ENCODE peak calls at places on chromosomes 16 and 17, in four cellular contexts. One of them, this sample, is unnamed.

GRCh38 chr17:28811594-28812135 is 30.9 kb downstream of the FAM222B start:
- DNase-seq in H1: no peak
- DNase-seq in CD8-positive, alpha-beta T cell: no peak
- DNase-seq in fibroblast of pulmonary artery: peak
- DNase-seq in this sample: peak

GRCh38 chr17:66207936-66208335 is 16.0 kb upstream of the CEP112 start:
- DNase-seq in CD8-positive, alpha-beta T cell: no peak
- DNase-seq in fibroblast of pulmonary artery: no peak
- DNase-seq in H1: no peak
- DNase-seq in this sample: no peak

GRCh38 chr17:74435775-74436359 is 4.0 kb downstream of the GPRC5C start:
- DNase-seq in H1: no peak
- DNase-seq in fibroblast of pulmonary artery: no peak
- DNase-seq in CD8-positive, alpha-beta T cell: no peak
- DNase-seq in this sample: no peak

GRCh38 chr16:84887207-84887606 is 67.4 kb downstream of the CRISPLD2 start:
- DNase-seq in fibroblast of pulmonary artery: no peak
- DNase-seq in H1: no peak
- DNase-seq in CD8-positive, alpha-beta T cell: no peak
- DNase-seq in this sample: no peak

GRCh38 chr17:65558683-65559311 is 2.7 kb downstream of the AXIN2 start:
- DNase-seq in H1: no peak
- DNase-seq in fibroblast of pulmonary artery: no peak
- DNase-seq in CD8-positive, alpha-beta T cell: no peak
- DNase-seq in this sample: no peak

GRCh38 chr17:74892013-74892841 is 1.2 kb downstream of the FADS6 start:
- DNase-seq in CD8-positive, alpha-beta T cell: no peak
- DNase-seq in H1: no peak
- DNase-seq in fibroblast of pulmonary artery: no peak
- DNase-seq in this sample: no peak

GRCh38 chr17:73769480-73769879 is 125.2 kb upstream of the SDK2 start:
- DNase-seq in fibroblast of pulmonary artery: no peak
- DNase-seq in H1: no peak
- DNase-seq in CD8-positive, alpha-beta T cell: no peak
- DNase-seq in this sample: no peak

GRCh38 chr17:61770043-61770442 is 93.3 kb downstream of the BRIP1 start:
- DNase-seq in fibroblast of pulmonary artery: no peak
- DNase-seq in H1: no peak
- DNase-seq in CD8-positive, alpha-beta T cell: no peak
- DNase-seq in this sample: no peak

GRCh38 chr16:10322723-10323527 is 62.9 kb upstream of the ATF7IP2 start:
- DNase-seq in H1: no peak
- DNase-seq in fibroblast of pulmonary artery: no peak
- DNase-seq in CD8-positive, alpha-beta T cell: no peak
- DNase-seq in this sample: no peak

GRCh38 chr17:77374170-77374936 is 233.6 kb downstream of the SEC14L1 start:
- DNase-seq in fibroblast of pulmonary artery: peak
- DNase-seq in CD8-positive, alpha-beta T cell: peak
- DNase-seq in H1: peak
- DNase-seq in this sample: peak

GRCh38 chr17:50133769-50134099 is 3.8 kb upstream of the SAMD14 start:
- DNase-seq in CD8-positive, alpha-beta T cell: no peak
- DNase-seq in fibroblast of pulmonary artery: no peak
- DNase-seq in H1: no peak
- DNase-seq in this sample: no peak

GRCh38 chr16:56505174-56505573 is 14.7 kb downstream of the BBS2 start:
- DNase-seq in CD8-positive, alpha-beta T cell: no peak
- DNase-seq in H1: no peak
- DNase-seq in fibroblast of pulmonary artery: no peak
- DNase-seq in this sample: no peak

GRCh38 chr17:17041018-17041521 is 1.2 kb upstream of the MPRIP start:
- DNase-seq in H1: no peak
- DNase-seq in CD8-positive, alpha-beta T cell: no peak
- DNase-seq in fibroblast of pulmonary artery: no peak
- DNase-seq in this sample: no peak

GRCh38 chr16:27721548-27722265 is 171.8 kb downstream of the KATNIP start:
- DNase-seq in H1: no peak
- DNase-seq in fibroblast of pulmonary artery: peak
- DNase-seq in CD8-positive, alpha-beta T cell: no peak
- DNase-seq in this sample: no peak

GRCh38 chr17:69441179-69441578 is 26.7 kb downstream of the MAP2K6 start:
- DNase-seq in CD8-positive, alpha-beta T cell: no peak
- DNase-seq in H1: no peak
- DNase-seq in fibroblast of pulmonary artery: no peak
- DNase-seq in this sample: no peak

GRCh38 chr17:83173997-83174858 is 94.8 kb downstream of the METRNL start:
- DNase-seq in CD8-positive, alpha-beta T cell: no peak
- DNase-seq in H1: no peak
- DNase-seq in fibroblast of pulmonary artery: no peak
- DNase-seq in this sample: no peak

GRCh38 chr16:81902025-81902424 is 109.2 kb downstream of the SDR42E1 start:
- DNase-seq in H1: no peak
- DNase-seq in fibroblast of pulmonary artery: no peak
- DNase-seq in CD8-positive, alpha-beta T cell: no peak
- DNase-seq in this sample: no peak

GRCh38 chr17:27384261-27384701 is 72.0 kb upstream of the KSR1 start:
- DNase-seq in fibroblast of pulmonary artery: peak
- DNase-seq in H1: no peak
- DNase-seq in CD8-positive, alpha-beta T cell: no peak
- DNase-seq in this sample: no peak

GRCh38 chr17:50241431-50241830 is 32.8 kb upstream of the TMEM92 start:
- DNase-seq in H1: no peak
- DNase-seq in fibroblast of pulmonary artery: no peak
- DNase-seq in CD8-positive, alpha-beta T cell: no peak
- DNase-seq in this sample: no peak

GRCh38 chr16:54542805-54543504 is 256.4 kb upstream of the IRX3 start:
- DNase-seq in fibroblast of pulmonary artery: no peak
- DNase-seq in CD8-positive, alpha-beta T cell: no peak
- DNase-seq in H1: no peak
- DNase-seq in this sample: no peak

GRCh38 chr16:54533856-54534490 is 247.4 kb upstream of the IRX3 start:
- DNase-seq in fibroblast of pulmonary artery: no peak
- DNase-seq in CD8-positive, alpha-beta T cell: no peak
- DNase-seq in H1: no peak
- DNase-seq in this sample: no peak

GRCh38 chr16:54540525-54541180 is 254.1 kb upstream of the IRX3 start:
- DNase-seq in CD8-positive, alpha-beta T cell: no peak
- DNase-seq in H1: no peak
- DNase-seq in fibroblast of pulmonary artery: no peak
- DNase-seq in this sample: no peak

GRCh38 chr16:54538241-54538640 is 251.7 kb upstream of the IRX3 start:
- DNase-seq in H1: no peak
- DNase-seq in fibroblast of pulmonary artery: no peak
- DNase-seq in CD8-positive, alpha-beta T cell: no peak
- DNase-seq in this sample: no peak
- TF ChIP-seq CTCF in H1: no peak
- TF ChIP-seq CTCF in fibroblast of pulmonary artery: no peak
- TF ChIP-seq CTCF in CD8-positive, alpha-beta T cell: no peak
- TF ChIP-seq CTCF in this sample: no peak

DNA sequence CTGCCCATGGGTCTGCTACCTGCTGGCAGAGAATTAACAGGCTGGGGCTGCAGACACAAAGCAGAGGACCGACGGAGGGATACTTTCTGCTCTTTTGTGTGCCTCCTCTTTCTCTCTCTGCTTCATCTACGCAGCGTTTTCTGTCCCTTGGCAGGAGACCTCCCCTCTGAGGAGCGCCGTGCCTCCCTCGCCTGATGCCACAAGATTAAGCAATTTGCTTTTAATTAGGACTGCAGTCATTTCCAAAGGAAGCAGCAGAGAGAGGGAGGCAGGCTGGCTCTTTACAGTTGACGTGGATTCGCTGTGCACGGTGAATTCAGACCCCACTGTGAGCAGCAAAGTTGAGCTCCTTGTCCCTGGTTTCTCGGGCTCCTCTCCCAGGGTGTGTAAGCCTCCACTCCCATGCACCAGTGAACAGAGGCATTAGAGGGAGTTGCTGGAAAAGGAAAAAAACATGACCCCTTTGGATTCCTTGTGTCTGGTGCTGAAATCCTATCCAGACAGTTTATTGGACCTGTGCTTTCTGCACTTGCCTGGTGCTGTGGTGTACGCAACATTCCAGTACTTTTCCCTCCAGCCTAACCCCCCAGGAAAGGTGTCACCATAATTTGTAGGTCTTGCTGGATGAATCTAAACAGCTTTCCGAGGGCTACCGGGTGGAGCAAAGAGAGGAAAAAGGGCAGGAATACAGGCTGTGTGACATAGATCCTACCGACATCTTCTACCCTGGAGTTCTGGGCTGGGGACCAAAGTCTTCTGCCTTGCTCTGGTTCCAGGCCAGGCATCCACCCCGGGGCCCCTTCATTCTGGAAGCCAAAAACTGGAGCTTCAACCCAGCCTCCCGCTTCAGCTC is 171.0 kb downstream of the MAF start:
- DNase-seq in fibroblast of pulmonary artery: no peak
- DNase-seq in CD8-positive, alpha-beta T cell: no peak
- DNase-seq in H1: no peak
- DNase-seq in this sample: no peak
- TF ChIP-seq CTCF in fibroblast of pulmonary artery: no peak
- TF ChIP-seq CTCF in CD8-positive, alpha-beta T cell: no peak
- TF ChIP-seq CTCF in H1: no peak
- TF ChIP-seq CTCF in this sample: no peak

GRCh38 chr17:44122825-44123355 is 551 bp downstream of the HDAC5 start:
- DNase-seq in CD8-positive, alpha-beta T cell: no peak
- DNase-seq in H1: no peak
- DNase-seq in fibroblast of pulmonary artery: no peak
- DNase-seq in this sample: no peak
- TF ChIP-seq CTCF in CD8-positive, alpha-beta T cell: no peak
- TF ChIP-seq CTCF in H1: no peak
- TF ChIP-seq CTCF in fibroblast of pulmonary artery: no peak
- TF ChIP-seq CTCF in this sample: no peak

GRCh38 chr16:49336581-49336980 is 37.0 kb upstream of the C16orf78 start:
- DNase-seq in CD8-positive, alpha-beta T cell: no peak
- DNase-seq in fibroblast of pulmonary artery: no peak
- DNase-seq in H1: no peak
- DNase-seq in this sample: no peak

GRCh38 chr16:49335828-49336227 is 37.8 kb upstream of the C16orf78 start:
- DNase-seq in CD8-positive, alpha-beta T cell: no peak
- DNase-seq in fibroblast of pulmonary artery: no peak
- DNase-seq in H1: no peak
- DNase-seq in this sample: no peak

GRCh38 chr16:49338867-49339266 is 34.7 kb upstream of the C16orf78 start:
- DNase-seq in CD8-positive, alpha-beta T cell: no peak
- DNase-seq in fibroblast of pulmonary artery: no peak
- DNase-seq in H1: no peak
- DNase-seq in this sample: no peak

GRCh38 chr16:49340466-49340865 is 33.1 kb upstream of the C16orf78 start:
- DNase-seq in H1: no peak
- DNase-seq in fibroblast of pulmonary artery: no peak
- DNase-seq in CD8-positive, alpha-beta T cell: no peak
- DNase-seq in this sample: no peak

DNA sequence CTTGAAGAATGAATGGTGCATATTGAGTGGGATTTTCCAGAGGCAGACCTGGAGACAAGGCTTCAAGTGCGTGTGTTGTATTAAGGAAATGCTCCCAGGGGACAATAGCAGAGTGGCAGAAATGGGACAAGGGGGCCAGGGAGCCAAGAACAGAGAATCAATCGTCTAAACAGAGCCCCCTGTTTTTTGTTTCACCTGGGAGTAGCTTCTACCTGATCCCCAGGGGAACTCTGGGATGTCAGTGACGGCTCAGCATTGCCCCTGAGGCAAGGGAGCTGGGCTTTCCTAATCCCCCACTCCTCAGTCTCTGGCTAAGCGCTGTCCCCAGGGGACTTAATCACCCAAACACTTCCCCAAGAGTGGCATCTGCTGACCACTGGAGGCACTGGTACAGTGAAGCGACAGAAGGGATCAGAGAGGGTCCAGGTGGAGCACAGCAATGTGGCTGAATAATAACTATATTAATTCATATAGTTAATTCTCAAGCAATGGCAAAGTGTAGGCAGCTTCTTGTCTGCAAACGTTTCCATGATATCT is 35.7 kb upstream of the C16orf78 start:
- DNase-seq in CD8-positive, alpha-beta T cell: no peak
- DNase-seq in H1: no peak
- DNase-seq in fibroblast of pulmonary artery: no peak
- DNase-seq in this sample: no peak
- TF ChIP-seq CTCF in CD8-positive, alpha-beta T cell: no peak
- TF ChIP-seq CTCF in H1: peak
- TF ChIP-seq CTCF in fibroblast of pulmonary artery: no peak
- TF ChIP-seq CTCF in this sample: no peak

GRCh38 chr16:65318138-65318537 is 196.3 kb upstream of the CDH11 start:
- DNase-seq in CD8-positive, alpha-beta T cell: no peak
- DNase-seq in fibroblast of pulmonary artery: no peak
- DNase-seq in H1: no peak
- DNase-seq in this sample: no peak
- TF ChIP-seq CTCF in CD8-positive, alpha-beta T cell: no peak
- TF ChIP-seq CTCF in fibroblast of pulmonary artery: no peak
- TF ChIP-seq CTCF in H1: no peak
- TF ChIP-seq CTCF in this sample: no peak

DNA sequence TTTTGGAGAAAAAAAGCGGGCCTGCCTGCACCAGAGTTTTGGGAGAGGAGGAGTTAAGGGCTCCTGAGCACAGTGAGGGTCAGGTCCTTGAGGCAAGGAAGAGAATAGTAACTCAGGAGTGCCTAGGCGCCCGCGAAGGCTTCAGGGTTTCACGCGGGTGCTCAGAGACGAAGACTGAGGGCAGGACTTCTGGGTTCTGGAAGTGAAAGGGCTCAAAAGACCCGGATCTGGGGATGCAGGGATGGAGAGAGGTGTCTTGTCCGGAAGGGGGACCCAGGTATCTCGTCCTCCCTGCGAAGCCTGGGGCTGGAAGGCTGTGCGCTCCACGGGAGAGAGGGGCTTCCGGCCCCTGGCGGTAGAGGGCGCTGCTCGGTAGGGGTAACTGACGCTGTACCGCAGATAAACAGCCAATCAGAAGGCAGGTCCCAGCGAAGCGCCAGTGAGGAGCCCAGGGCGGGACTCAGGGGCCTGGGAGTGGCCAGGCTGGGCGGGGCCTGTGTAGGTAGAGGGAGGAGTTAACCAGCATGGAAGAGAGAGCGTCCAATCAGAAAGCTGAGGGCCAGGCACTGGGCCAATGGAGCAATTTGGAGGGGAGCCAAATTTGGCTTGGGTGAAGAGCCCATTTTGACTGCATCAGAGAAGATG is 729 bp downstream of the TGFB1I1 start:
- DNase-seq in fibroblast of pulmonary artery: peak
- DNase-seq in CD8-positive, alpha-beta T cell: no peak
- DNase-seq in H1: no peak
- DNase-seq in this sample: peak
- TF ChIP-seq CTCF in fibroblast of pulmonary artery: peak
- TF ChIP-seq CTCF in CD8-positive, alpha-beta T cell: no peak
- TF ChIP-seq CTCF in H1: peak
- TF ChIP-seq CTCF in this sample: peak

GRCh38 chr16:79635488-79635887 is 35.0 kb upstream of the MAF start:
- DNase-seq in CD8-positive, alpha-beta T cell: no peak
- DNase-seq in H1: no peak
- DNase-seq in fibroblast of pulmonary artery: no peak
- DNase-seq in this sample: no peak
- TF ChIP-seq CTCF in CD8-positive, alpha-beta T cell: no peak
- TF ChIP-seq CTCF in H1: no peak
- TF ChIP-seq CTCF in fibroblast of pulmonary artery: no peak
- TF ChIP-seq CTCF in this sample: no peak

This sample was measured in endothelial cell.